ENCODE peak calls at places on chromosomes 11 and 22, in ten cellular contexts. One of them, this sample, is unnamed.

GRCh38 chr11:32960553-32961164 is 55.0 kb upstream of the DEPDC7 start:
- DNase-seq in cardiac muscle cell: peak; percentile 61
- DNase-seq in AG04450: peak; percentile 27
- DNase-seq in heart left ventricle: no peak
- DNase-seq in Peyer's patch: no peak
- DNase-seq in left ventricle myocardium inferior: no peak
- DNase-seq in PC-9: no peak
- DNase-seq in dorsolateral prefrontal cortex: no peak
- DNase-seq in WERI-Rb-1: no peak
- DNase-seq in astrocyte: peak; percentile 31
- DNase-seq in this sample: peak; percentile 18

GRCh38 chr11:2662024-2662312 is 37.8 kb downstream of the KCNQ1OT1 start:
- DNase-seq in cardiac muscle cell: no peak
- DNase-seq in AG04450: no peak
- DNase-seq in heart left ventricle: no peak
- DNase-seq in Peyer's patch: no peak
- DNase-seq in left ventricle myocardium inferior: no peak
- DNase-seq in PC-9: no peak
- DNase-seq in dorsolateral prefrontal cortex: no peak
- DNase-seq in WERI-Rb-1: no peak
- DNase-seq in astrocyte: no peak
- DNase-seq in this sample: no peak

GRCh38 chr22:17647452-17647851 is 8.9 kb downstream of the BCL2L13 start:
- DNase-seq in cardiac muscle cell: no peak
- DNase-seq in AG04450: no peak
- DNase-seq in heart left ventricle: no peak
- DNase-seq in Peyer's patch: no peak
- DNase-seq in left ventricle myocardium inferior: no peak
- DNase-seq in PC-9: no peak
- DNase-seq in dorsolateral prefrontal cortex: no peak
- DNase-seq in WERI-Rb-1: no peak
- DNase-seq in astrocyte: no peak
- DNase-seq in this sample: no peak

GRCh38 chr11:107493117-107493516 is 35.5 kb upstream of the CWF19L2 start:
- DNase-seq in cardiac muscle cell: no peak
- DNase-seq in AG04450: peak; percentile 7
- DNase-seq in heart left ventricle: no peak
- DNase-seq in Peyer's patch: no peak
- DNase-seq in left ventricle myocardium inferior: no peak
- DNase-seq in PC-9: peak; percentile 16
- DNase-seq in dorsolateral prefrontal cortex: no peak
- DNase-seq in WERI-Rb-1: no peak
- DNase-seq in astrocyte: peak; percentile 62
- DNase-seq in this sample: no peak

GRCh38 chr11:596374-596773 is 19.4 kb downstream of the IRF7 start:
- DNase-seq in cardiac muscle cell: no peak
- DNase-seq in AG04450: no peak
- DNase-seq in heart left ventricle: no peak
- DNase-seq in Peyer's patch: no peak
- DNase-seq in left ventricle myocardium inferior: no peak
- DNase-seq in PC-9: no peak
- DNase-seq in dorsolateral prefrontal cortex: no peak
- DNase-seq in WERI-Rb-1: no peak
- DNase-seq in astrocyte: no peak
- DNase-seq in this sample: no peak

GRCh38 chr11:2443406-2443805 is 908 bp downstream of the TRPM5 start:
- DNase-seq in cardiac muscle cell: no peak
- DNase-seq in AG04450: no peak
- DNase-seq in heart left ventricle: peak; percentile 23
- DNase-seq in Peyer's patch: peak; percentile 57
- DNase-seq in left ventricle myocardium inferior: no peak
- DNase-seq in PC-9: no peak
- DNase-seq in dorsolateral prefrontal cortex: no peak
- DNase-seq in WERI-Rb-1: no peak
- DNase-seq in astrocyte: no peak
- DNase-seq in this sample: no peak

GRCh38 chr22:39527481-39527961 is 5.0 kb downstream of the RPS19BP1 start:
- DNase-seq in cardiac muscle cell: no peak
- DNase-seq in AG04450: no peak
- DNase-seq in heart left ventricle: peak; percentile 25
- DNase-seq in Peyer's patch: peak; percentile 58
- DNase-seq in left ventricle myocardium inferior: no peak
- DNase-seq in PC-9: peak; percentile 52
- DNase-seq in dorsolateral prefrontal cortex: no peak
- DNase-seq in WERI-Rb-1: peak; percentile 92
- DNase-seq in astrocyte: no peak
- DNase-seq in this sample: no peak

GRCh38 chr11:30911247-30911646 is 325.1 kb upstream of the MPPED2 start:
- DNase-seq in cardiac muscle cell: peak; percentile 11
- DNase-seq in AG04450: no peak
- DNase-seq in heart left ventricle: no peak
- DNase-seq in Peyer's patch: no peak
- DNase-seq in left ventricle myocardium inferior: no peak
- DNase-seq in PC-9: no peak
- DNase-seq in dorsolateral prefrontal cortex: no peak
- DNase-seq in WERI-Rb-1: no peak
- DNase-seq in astrocyte: no peak
- DNase-seq in this sample: no peak

GRCh38 chr22:44914026-44914721 is 95.6 kb downstream of the PHF21B start:
- DNase-seq in cardiac muscle cell: no peak
- DNase-seq in AG04450: no peak
- DNase-seq in heart left ventricle: no peak
- DNase-seq in Peyer's patch: peak; percentile 43
- DNase-seq in left ventricle myocardium inferior: peak; percentile 9
- DNase-seq in PC-9: no peak
- DNase-seq in dorsolateral prefrontal cortex: no peak
- DNase-seq in WERI-Rb-1: no peak
- DNase-seq in astrocyte: no peak
- DNase-seq in this sample: no peak

GRCh38 chr11:7600205-7600775 is 73.0 kb downstream of the CYB5R2 start:
- DNase-seq in cardiac muscle cell: no peak
- DNase-seq in AG04450: peak; percentile 42
- DNase-seq in heart left ventricle: no peak
- DNase-seq in Peyer's patch: no peak
- DNase-seq in left ventricle myocardium inferior: no peak
- DNase-seq in PC-9: peak; percentile 64
- DNase-seq in dorsolateral prefrontal cortex: peak; percentile 55
- DNase-seq in WERI-Rb-1: no peak
- DNase-seq in astrocyte: no peak
- DNase-seq in this sample: no peak

GRCh38 chr11:1863352-1864215 is 10.7 kb downstream of the LSP1 start:
- DNase-seq in cardiac muscle cell: peak; percentile 61
- DNase-seq in AG04450: peak; percentile 59
- DNase-seq in heart left ventricle: peak; percentile 92
- DNase-seq in Peyer's patch: no peak
- DNase-seq in left ventricle myocardium inferior: peak; percentile 87
- DNase-seq in PC-9: peak; percentile 81
- DNase-seq in dorsolateral prefrontal cortex: no peak
- DNase-seq in WERI-Rb-1: no peak
- DNase-seq in astrocyte: peak; percentile 82
- DNase-seq in this sample: no peak

GRCh38 chr22:30828187-30829155 is 133.8 kb downstream of the OSBP2 start:
- DNase-seq in cardiac muscle cell: no peak
- DNase-seq in AG04450: no peak
- DNase-seq in heart left ventricle: no peak
- DNase-seq in Peyer's patch: no peak
- DNase-seq in left ventricle myocardium inferior: no peak
- DNase-seq in PC-9: no peak
- DNase-seq in dorsolateral prefrontal cortex: no peak
- DNase-seq in WERI-Rb-1: no peak
- DNase-seq in astrocyte: no peak
- DNase-seq in this sample: no peak
- H3K27ac ChIP-seq in cardiac muscle cell: no peak overlapping the region
- H3K27ac ChIP-seq in AG04450: no peak overlapping the region
- H3K27ac ChIP-seq in heart left ventricle: no peak overlapping the region
- H3K27ac ChIP-seq in Peyer's patch: no peak overlapping the region
- H3K27ac ChIP-seq in left ventricle myocardium inferior: no peak overlapping the region
- H3K27ac ChIP-seq in PC-9: peak overlapping the region; percentile 98
- H3K27ac ChIP-seq in dorsolateral prefrontal cortex: no peak overlapping the region
- H3K27ac ChIP-seq in WERI-Rb-1: no peak overlapping the region
- H3K27ac ChIP-seq in astrocyte: no peak overlapping the region
- H3K27ac ChIP-seq in this sample: no peak overlapping the region

DNA sequence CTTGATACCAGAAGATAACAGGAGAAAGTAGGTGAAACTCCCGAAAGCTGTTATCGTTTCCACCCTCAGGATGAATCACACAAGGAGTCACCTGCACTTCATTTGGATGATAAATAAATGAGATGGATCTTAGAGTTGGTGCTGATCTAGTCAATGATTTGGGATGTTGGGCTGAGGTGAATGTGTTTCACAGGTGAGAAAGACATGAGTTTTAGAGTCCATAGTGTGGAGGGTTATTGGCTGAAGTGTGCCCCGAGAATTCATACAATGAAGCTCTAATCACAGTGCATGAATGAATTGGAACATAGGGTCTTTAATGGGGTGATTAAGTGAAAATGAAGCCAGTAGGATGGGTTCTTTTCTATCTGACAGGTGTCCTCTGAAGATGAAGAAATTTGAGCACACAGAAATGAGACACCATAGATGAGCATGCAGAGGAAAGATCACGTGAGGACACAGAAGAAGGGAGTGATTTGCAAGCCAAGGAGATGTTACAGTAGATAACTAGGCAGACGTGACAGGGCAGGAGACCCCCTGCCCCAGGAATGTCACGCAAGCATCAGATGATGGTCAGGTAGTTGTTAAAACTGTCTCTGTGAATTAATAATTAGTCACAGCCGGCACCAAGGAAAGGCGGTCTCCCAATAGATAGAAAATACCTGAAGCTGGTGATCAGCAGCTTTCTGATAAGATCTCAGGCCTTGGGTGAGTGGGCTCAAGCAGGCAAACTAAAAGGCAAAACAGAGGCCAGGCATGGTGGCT is 60.2 kb upstream of the IGLL5 start:
- DNase-seq in cardiac muscle cell: no peak
- DNase-seq in AG04450: no peak
- DNase-seq in heart left ventricle: no peak
- DNase-seq in Peyer's patch: no peak
- DNase-seq in left ventricle myocardium inferior: no peak
- DNase-seq in PC-9: no peak
- DNase-seq in dorsolateral prefrontal cortex: no peak
- DNase-seq in WERI-Rb-1: no peak
- DNase-seq in astrocyte: no peak
- DNase-seq in this sample: no peak
- H3K4me3 ChIP-seq in cardiac muscle cell: no peak overlapping the region
- H3K4me3 ChIP-seq in AG04450: no peak overlapping the region
- H3K4me3 ChIP-seq in heart left ventricle: no peak overlapping the region
- H3K4me3 ChIP-seq in Peyer's patch: no peak overlapping the region
- H3K4me3 ChIP-seq in left ventricle myocardium inferior: no peak overlapping the region
- H3K4me3 ChIP-seq in PC-9: no peak overlapping the region
- H3K4me3 ChIP-seq in dorsolateral prefrontal cortex: no peak overlapping the region
- H3K4me3 ChIP-seq in WERI-Rb-1: no peak overlapping the region
- H3K4me3 ChIP-seq in astrocyte: no peak overlapping the region
- H3K4me3 ChIP-seq in this sample: no peak overlapping the region

GRCh38 chr11:61254403-61255025 is 13.5 kb downstream of the PGA5 start:
- DNase-seq in cardiac muscle cell: peak; percentile 69
- DNase-seq in AG04450: peak; percentile 27
- DNase-seq in heart left ventricle: peak; percentile 57
- DNase-seq in Peyer's patch: peak; percentile 78
- DNase-seq in left ventricle myocardium inferior: peak; percentile 50
- DNase-seq in PC-9: peak; percentile 65
- DNase-seq in dorsolateral prefrontal cortex: peak; percentile 53
- DNase-seq in WERI-Rb-1: peak; percentile 76
- DNase-seq in astrocyte: no peak
- DNase-seq in this sample: peak; percentile 3
- H3K27ac ChIP-seq in cardiac muscle cell: no peak overlapping the region
- H3K27ac ChIP-seq in AG04450: no peak overlapping the region
- H3K27ac ChIP-seq in heart left ventricle: no peak overlapping the region
- H3K27ac ChIP-seq in Peyer's patch: no peak overlapping the region
- H3K27ac ChIP-seq in left ventricle myocardium inferior: no peak overlapping the region
- H3K27ac ChIP-seq in PC-9: no peak overlapping the region
- H3K27ac ChIP-seq in dorsolateral prefrontal cortex: no peak overlapping the region
- H3K27ac ChIP-seq in WERI-Rb-1: peak overlapping the region; percentile 16
- H3K27ac ChIP-seq in astrocyte: no peak overlapping the region
- H3K27ac ChIP-seq in this sample: no peak overlapping the region

GRCh38 chr22:27934069-27934468 is 15.0 kb upstream of the PITPNB start:
- DNase-seq in cardiac muscle cell: no peak
- DNase-seq in AG04450: no peak
- DNase-seq in heart left ventricle: no peak
- DNase-seq in Peyer's patch: no peak
- DNase-seq in left ventricle myocardium inferior: no peak
- DNase-seq in PC-9: no peak
- DNase-seq in dorsolateral prefrontal cortex: no peak
- DNase-seq in WERI-Rb-1: no peak
- DNase-seq in astrocyte: no peak
- DNase-seq in this sample: no peak

GRCh38 chr22:27933186-27933983 is 14.3 kb upstream of the PITPNB start:
- DNase-seq in cardiac muscle cell: no peak
- DNase-seq in AG04450: no peak
- DNase-seq in heart left ventricle: no peak
- DNase-seq in Peyer's patch: no peak
- DNase-seq in left ventricle myocardium inferior: no peak
- DNase-seq in PC-9: no peak
- DNase-seq in dorsolateral prefrontal cortex: no peak
- DNase-seq in WERI-Rb-1: no peak
- DNase-seq in astrocyte: no peak
- DNase-seq in this sample: no peak

GRCh38 chr22:27925331-27925730 is 6.3 kb upstream of the PITPNB start:
- DNase-seq in cardiac muscle cell: no peak
- DNase-seq in AG04450: no peak
- DNase-seq in heart left ventricle: no peak
- DNase-seq in Peyer's patch: no peak
- DNase-seq in left ventricle myocardium inferior: no peak
- DNase-seq in PC-9: no peak
- DNase-seq in dorsolateral prefrontal cortex: no peak
- DNase-seq in WERI-Rb-1: no peak
- DNase-seq in astrocyte: no peak
- DNase-seq in this sample: no peak

GRCh38 chr22:27927608-27928007 is 8.6 kb upstream of the PITPNB start:
- DNase-seq in cardiac muscle cell: no peak
- DNase-seq in AG04450: no peak
- DNase-seq in heart left ventricle: no peak
- DNase-seq in Peyer's patch: no peak
- DNase-seq in left ventricle myocardium inferior: no peak
- DNase-seq in PC-9: no peak
- DNase-seq in dorsolateral prefrontal cortex: no peak
- DNase-seq in WERI-Rb-1: no peak
- DNase-seq in astrocyte: no peak
- DNase-seq in this sample: no peak

DNA sequence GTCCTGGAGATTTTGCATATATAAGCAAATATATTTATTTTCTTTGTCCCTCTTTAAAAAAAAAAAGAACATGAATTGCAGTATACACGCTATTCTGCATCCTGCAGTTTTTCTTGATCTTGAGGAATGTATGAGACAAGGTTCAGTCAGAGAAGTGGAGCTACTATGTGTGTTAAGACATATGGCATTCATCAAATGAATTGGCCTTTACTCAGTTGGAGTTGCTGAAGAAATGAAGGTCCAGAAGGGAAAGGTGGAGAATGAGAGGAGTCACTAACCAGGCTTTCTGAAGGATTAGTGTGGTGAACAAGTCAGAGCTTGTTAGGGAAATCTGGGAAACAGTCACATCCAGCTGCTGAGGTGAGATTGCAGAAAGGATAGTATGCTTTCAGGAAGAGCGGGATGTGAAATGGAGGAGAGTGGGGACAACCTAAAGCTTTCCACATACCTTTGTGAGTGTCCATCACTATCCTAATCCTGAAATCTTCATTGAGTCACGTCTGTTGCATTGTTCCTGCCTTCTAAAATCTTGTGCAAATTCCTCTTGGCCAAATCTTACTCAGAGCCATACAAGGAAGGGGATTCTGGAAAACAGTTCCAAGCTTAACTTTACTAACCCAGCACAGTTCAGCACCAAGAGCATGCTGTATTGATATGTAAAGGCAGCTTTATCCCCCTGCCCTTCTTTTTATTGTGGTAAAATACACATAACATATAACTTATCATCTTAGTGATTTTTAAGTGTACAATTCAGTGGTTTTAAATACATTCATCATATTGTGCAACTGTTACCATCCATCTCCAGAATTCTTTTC is 11.4 kb upstream of the PITPNB start:
- DNase-seq in cardiac muscle cell: no peak
- DNase-seq in AG04450: no peak
- DNase-seq in heart left ventricle: no peak
- DNase-seq in Peyer's patch: no peak
- DNase-seq in left ventricle myocardium inferior: no peak
- DNase-seq in PC-9: no peak
- DNase-seq in dorsolateral prefrontal cortex: no peak
- DNase-seq in WERI-Rb-1: peak; percentile 37
- DNase-seq in astrocyte: no peak
- DNase-seq in this sample: no peak
- H3K4me3 ChIP-seq in cardiac muscle cell: no peak overlapping the region
- H3K4me3 ChIP-seq in AG04450: no peak overlapping the region
- H3K4me3 ChIP-seq in heart left ventricle: peak overlapping the region; percentile 34
- H3K4me3 ChIP-seq in Peyer's patch: no peak overlapping the region
- H3K4me3 ChIP-seq in left ventricle myocardium inferior: no peak overlapping the region
- H3K4me3 ChIP-seq in PC-9: no peak overlapping the region
- H3K4me3 ChIP-seq in dorsolateral prefrontal cortex: no peak overlapping the region
- H3K4me3 ChIP-seq in WERI-Rb-1: no peak overlapping the region
- H3K4me3 ChIP-seq in astrocyte: no peak overlapping the region
- H3K4me3 ChIP-seq in this sample: no peak overlapping the region

This sample was measured in SK-N-MC.